ENCODE peak calls at places on chromosomes 7 and 10, in seven cellular contexts. T is cardiac fibroblast, X is A549, L is IMR-90, D is GM23248, Y is ovary, Z is brain microvascular endothelial cell. S is an unnamed sample.

GRCh38 chr7:767941-768729 is 41.1 kb upstream of the PRKAR1B start:
- DNase-seq in T (no peak), X (no peak), L (peak), D (peak), Y (peak), Z (peak), S (no peak)

GRCh38 chr7:47460251-47460989 is 121.5 kb downstream of the TNS3 start:
- DNase-seq in T (no peak), X (no peak), L (no peak), D (peak), Y (no peak), Z (no peak), S (no peak)

GRCh38 chr7:105654994-105655900 is 74.0 kb upstream of the EFCAB10 start:
- DNase-seq in T (peak), X (no peak), L (peak), D (peak), Y (peak), Z (no peak), S (peak)

GRCh38 chr7:64174941-64175340 is 32.1 kb upstream of the ZNF735 start:
- DNase-seq in T (no peak), X (no peak), L (no peak), D (no peak), Y (no peak), Z (no peak), S (no peak)

GRCh38 chr7:134599371-134599770 is 47.3 kb upstream of the BPGM start:
- DNase-seq in T (no peak), X (no peak), L (no peak), D (no peak), Y (no peak), Z (peak), S (no peak)

GRCh38 chr7:41003031-41003925 is 699.6 kb downstream of the INHBA start:
- DNase-seq in T (peak), X (peak), L (peak), D (peak), Y (no peak), Z (peak), S (peak)

GRCh38 chr10:93701903-93702277 is 502 bp downstream of the FRA10AC1 start:
- DNase-seq in T (peak), X (peak), L (peak), D (peak), Y (no peak), Z (peak), S (peak)

GRCh38 chr10:51915031-51915542 is 215.7 kb upstream of the CSTF2T start:
- DNase-seq in T (peak), X (no peak), L (no peak), D (peak), Y (no peak), Z (no peak), S (no peak)

GRCh38 chr7:22185559-22185958 is 171.4 kb downstream of the RAPGEF5 start:
- DNase-seq in T (no peak), X (no peak), L (no peak), D (no peak), Y (no peak), Z (no peak), S (no peak)

GRCh38 chr10:124288928-124289921 is 129.5 kb downstream of the OAT start:
- DNase-seq in T (no peak), X (no peak), L (no peak), D (no peak), Y (no peak), Z (no peak), S (no peak)

GRCh38 chr7:124618871-124619270 is 146.7 kb downstream of the GPR37 start:
- DNase-seq in T (no peak), X (no peak), L (no peak), D (no peak), Y (no peak), Z (no peak), S (no peak)

GRCh38 chr10:124296121-124296812 is 122.5 kb downstream of the OAT start:
- DNase-seq in T (no peak), X (no peak), L (no peak), D (peak), Y (no peak), Z (no peak), S (peak)

GRCh38 chr7:39910108-39910869 is 39.8 kb upstream of the CDK13 start:
- DNase-seq in T (peak), X (no peak), L (peak), D (peak), Y (no peak), Z (peak), S (no peak)

GRCh38 chr10:95907454-95908253 is at the start of gene CC2D2B:
- DNase-seq in T (peak), X (peak), L (peak), D (peak), Y (peak), Z (peak), S (peak)

GRCh38 chr7:18575989-18576572 is 80.5 kb downstream of the HDAC9 start:
- DNase-seq in T (no peak), X (no peak), L (no peak), D (no peak), Y (no peak), Z (no peak), S (no peak)

GRCh38 chr7:153473189-153473588 is 579.0 kb upstream of the DPP6 start:
- DNase-seq in T (no peak), X (no peak), L (no peak), D (no peak), Y (no peak), Z (no peak), S (no peak)

GRCh38 chr10:43803816-43804215 is 155.1 kb upstream of the ZNF32 start:
- DNase-seq in T (no peak), X (no peak), L (no peak), D (no peak), Y (no peak), Z (no peak), S (no peak)

GRCh38 chr10:113326160-113327111 is 226.4 kb upstream of the HABP2 start:
- DNase-seq in T (peak), X (peak), L (peak), D (peak), Y (no peak), Z (peak), S (no peak)

GRCh38 chr7:52018680-52019054 is 702.1 kb upstream of the COBL start:
- DNase-seq in T (no peak), X (no peak), L (no peak), D (no peak), Y (no peak), Z (no peak), S (no peak)

GRCh38 chr10:129601737-129602136 is 134.7 kb downstream of the MGMT start:
- DNase-seq in T (no peak), X (no peak), L (no peak), D (no peak), Y (no peak), Z (no peak), S (no peak)

GRCh38 chr10:95276367-95277200 is 14.2 kb downstream of the PDLIM1 start:
- DNase-seq in T (peak), X (no peak), L (no peak), D (peak), Y (no peak), Z (no peak), S (no peak)

GRCh38 chr10:83539528-83540308 is 599.6 kb upstream of the GHITM start:
- DNase-seq in T (peak), X (no peak), L (no peak), D (no peak), Y (peak), Z (no peak), S (peak)

GRCh38 chr10:77910524-77911145 is 15.9 kb downstream of the DLG5 start:
- DNase-seq in T (no peak), X (no peak), L (no peak), D (no peak), Y (no peak), Z (no peak), S (no peak)

GRCh38 chr7:25124485-25125136 is 449 bp downstream of the CYCS start:
- DNase-seq in T (no peak), X (peak), L (no peak), D (peak), Y (no peak), Z (no peak), S (peak)

GRCh38 chr7:40793132-40793531 is 658.3 kb downstream of the SUGCT start:
- DNase-seq in T (no peak), X (no peak), L (peak), D (peak), Y (no peak), Z (peak), S (no peak)

GRCh38 chr7:145848691-145849090 is 267.9 kb upstream of the CNTNAP2 start:
- DNase-seq in T (no peak), X (peak), L (no peak), D (no peak), Y (no peak), Z (no peak), S (peak)

GRCh38 chr7:30934732-30935568 is 23.3 kb downstream of the AQP1 start:
- DNase-seq in T (no peak), X (no peak), L (no peak), D (no peak), Y (no peak), Z (no peak), S (peak)

GRCh38 chr7:1351881-1352625 is 107.2 kb downstream of the MICALL2 start:
- DNase-seq in T (no peak), X (no peak), L (no peak), D (no peak), Y (no peak), Z (no peak), S (no peak)

GRCh38 chr7:51366930-51367613 is 50.5 kb upstream of the COBL start:
- DNase-seq in T (peak), X (peak), L (peak), D (peak), Y (peak), Z (peak), S (peak)

GRCh38 chr7:32204361-32205018 is 134.3 kb upstream of the PDE1C start:
- DNase-seq in T (peak), X (peak), L (peak), D (peak), Y (peak), Z (peak), S (peak)

GRCh38 chr7:143385891-143386781 is 5.0 kb downstream of the ZYX start:
- DNase-seq in T (peak), X (no peak), L (no peak), D (peak), Y (peak), Z (peak), S (peak)

GRCh38 chr10:109924947-109925620 is 1.8 kb upstream of the XPNPEP1 start:
- DNase-seq in T (no peak), X (no peak), L (no peak), D (no peak), Y (no peak), Z (no peak), S (peak)

GRCh38 chr10:120260446-120260845 is 196.6 kb upstream of the PLPP4 start:
- DNase-seq in T (no peak), X (no peak), L (no peak), D (no peak), Y (no peak), Z (no peak), S (no peak)
- H3K4me3 ChIP-seq in T (no peak), X (no peak), L (no peak), D (no peak), Y (no peak), Z (no peak), S (no peak)

DNA sequence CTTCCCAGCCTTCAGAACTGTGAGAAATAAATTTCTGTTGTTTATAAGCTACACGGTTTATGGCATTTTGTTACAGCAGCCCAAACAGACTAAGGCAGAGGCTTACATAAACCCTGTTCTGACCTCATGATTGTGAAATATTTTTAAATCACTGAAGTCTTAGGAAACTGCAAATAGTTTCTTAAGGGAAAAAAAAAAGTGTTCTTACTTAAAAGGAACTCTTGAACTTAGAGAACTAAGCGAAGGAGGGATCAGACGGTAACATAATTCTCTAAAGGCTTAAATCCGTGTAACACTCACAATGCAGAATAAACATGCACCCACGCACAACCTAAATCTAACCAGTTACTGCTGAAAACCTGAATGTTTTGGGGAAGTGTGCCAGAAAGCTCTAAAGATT is 749.1 kb upstream of the LRRTM3 start:
- DNase-seq in T (peak), X (no peak), L (peak), D (peak), Y (no peak), Z (peak), S (no peak)
- H3K4me3 ChIP-seq in T (no peak), X (no peak), L (no peak), D (no peak), Y (no peak), Z (no peak), S (no peak)

GRCh38 chr7:114785496-114785895 is 136.4 kb upstream of the MDFIC start:
- DNase-seq in T (peak), X (no peak), L (no peak), D (no peak), Y (no peak), Z (no peak), S (no peak)

GRCh38 chr7:114784756-114785155 is 137.1 kb upstream of the MDFIC start:
- DNase-seq in T (no peak), X (no peak), L (no peak), D (no peak), Y (no peak), Z (no peak), S (no peak)

GRCh38 chr7:114784177-114784576 is 137.7 kb upstream of the MDFIC start:
- DNase-seq in T (no peak), X (no peak), L (no peak), D (no peak), Y (no peak), Z (no peak), S (no peak)

GRCh38 chr7:114787556-114787955 is 134.3 kb upstream of the MDFIC start:
- DNase-seq in T (peak), X (no peak), L (no peak), D (no peak), Y (no peak), Z (no peak), S (no peak)

GRCh38 chr7:114786455-114786854 is 135.4 kb upstream of the MDFIC start:
- DNase-seq in T (no peak), X (no peak), L (no peak), D (no peak), Y (no peak), Z (no peak), S (no peak)
- H3K4me3 ChIP-seq in T (no peak), X (no peak), L (no peak), D (no peak), Y (no peak), Z (no peak), S (no peak)

GRCh38 chr7:102111063-102111757 is 175.5 kb upstream of the SH2B2 start:
- DNase-seq in T (peak), X (no peak), L (no peak), D (no peak), Y (no peak), Z (no peak), S (peak)
- H3K4me3 ChIP-seq in T (no peak), X (no peak), L (no peak), D (no peak), Y (no peak), Z (no peak), S (no peak)

DNA sequence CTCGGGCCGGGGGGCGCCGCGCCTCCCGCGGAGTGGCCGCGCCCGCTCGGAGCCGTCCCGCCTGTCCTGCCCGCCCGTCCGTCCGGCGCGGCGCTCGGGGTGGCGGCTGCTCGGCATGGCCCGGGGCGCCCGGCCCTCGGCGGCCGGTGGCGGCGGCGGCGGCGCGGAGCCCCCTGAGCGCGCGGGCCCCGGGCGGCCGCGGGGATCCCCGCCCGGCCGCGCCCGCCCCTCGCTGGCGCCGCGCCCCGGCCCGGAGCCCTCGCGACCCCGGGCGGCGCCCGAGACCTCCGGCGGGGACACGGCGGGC is 373 bp downstream of the SDK1 start:
- DNase-seq in T (no peak), X (no peak), L (no peak), D (peak), Y (no peak), Z (no peak), S (peak)
- H3K4me3 ChIP-seq in T (no peak), X (peak), L (peak), D (no peak), Y (peak), Z (peak), S (peak)

GRCh38 chr10:31944071-31944433 is 15.4 kb upstream of the ARHGAP12 start:
- DNase-seq in T (no peak), X (no peak), L (no peak), D (no peak), Y (no peak), Z (no peak), S (no peak)

GRCh38 chr10:31949266-31949665 is 20.6 kb upstream of the ARHGAP12 start:
- DNase-seq in T (no peak), X (no peak), L (no peak), D (no peak), Y (no peak), Z (no peak), S (no peak)

GRCh38 chr10:31945392-31945791 is 16.8 kb upstream of the ARHGAP12 start:
- DNase-seq in T (no peak), X (no peak), L (no peak), D (no peak), Y (no peak), Z (no peak), S (no peak)

GRCh38 chr10:31947144-31947926 is 18.7 kb upstream of the ARHGAP12 start:
- DNase-seq in T (peak), X (peak), L (peak), D (peak), Y (peak), Z (peak), S (no peak)

DNA sequence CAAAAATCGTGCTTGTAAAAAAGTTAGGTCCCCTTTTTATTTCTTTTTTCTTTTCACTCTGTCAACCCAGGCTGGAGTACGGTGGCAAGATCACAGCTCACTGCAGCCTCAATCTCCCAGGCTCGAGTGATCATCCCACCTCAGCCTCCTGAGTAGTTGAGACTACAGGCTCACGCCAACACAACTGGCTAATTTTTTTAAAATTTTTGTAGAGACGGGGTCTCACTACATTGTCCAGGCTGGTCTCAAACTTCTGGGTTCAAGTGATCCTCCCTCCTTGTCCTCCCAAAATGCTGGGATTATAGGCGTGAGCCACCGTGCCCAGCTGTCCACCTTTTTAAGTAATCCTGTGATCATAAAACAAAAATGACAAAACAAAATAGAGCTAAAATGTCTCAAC is 19.4 kb upstream of the ARHGAP12 start:
- DNase-seq in T (no peak), X (no peak), L (no peak), D (no peak), Y (no peak), Z (no peak), S (no peak)
- H3K4me3 ChIP-seq in T (no peak), X (no peak), L (no peak), D (peak), Y (no peak), Z (no peak), S (no peak)

DNA sequence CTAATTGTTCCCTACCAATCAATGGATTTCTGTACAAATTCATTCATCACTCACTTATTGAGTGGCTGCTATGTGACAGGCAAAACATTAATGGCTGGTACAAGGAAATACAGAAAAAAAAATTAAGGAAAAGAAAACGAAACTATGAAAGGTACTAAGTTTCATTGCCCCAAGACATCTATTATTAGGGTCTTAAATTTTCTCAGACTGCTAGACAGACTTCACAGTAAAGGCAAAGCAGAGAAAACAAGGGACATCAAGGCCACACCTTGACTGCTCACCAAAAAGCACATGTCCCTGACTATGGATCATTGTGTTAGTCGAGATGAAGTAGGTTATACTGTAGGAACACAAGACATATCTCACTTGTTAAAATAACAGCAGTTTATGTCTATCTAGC is 36.5 kb downstream of the DGKI start:
- DNase-seq in T (no peak), X (no peak), L (no peak), D (no peak), Y (no peak), Z (no peak), S (no peak)
- H3K4me3 ChIP-seq in T (no peak), X (no peak), L (no peak), D (no peak), Y (no peak), Z (no peak), S (no peak)

DNA sequence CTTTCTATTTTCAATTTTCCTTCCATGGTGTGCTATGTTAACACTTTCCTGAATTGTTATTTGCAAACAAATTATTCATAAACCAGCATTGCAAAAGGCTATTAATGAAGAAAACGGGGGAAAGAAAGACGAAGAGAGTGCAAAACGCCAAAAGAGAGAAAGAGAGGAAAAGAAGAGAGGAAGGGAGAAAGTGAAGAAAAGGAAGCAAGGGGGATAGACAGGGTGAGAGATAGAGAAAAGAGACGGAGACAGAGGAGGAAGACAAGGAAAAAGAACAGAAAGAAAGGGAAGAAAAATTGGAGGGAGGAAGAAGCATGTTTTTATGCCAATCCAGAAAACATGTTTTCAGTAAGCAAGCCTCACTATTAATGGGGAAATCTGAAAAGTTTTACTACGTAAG is 310.6 kb downstream of the TFEC start:
- DNase-seq in T (no peak), X (no peak), L (no peak), D (no peak), Y (no peak), Z (no peak), S (peak)
- H3K4me3 ChIP-seq in T (no peak), X (no peak), L (no peak), D (no peak), Y (no peak), Z (no peak), S (no peak)

GRCh38 chr7:130906575-130906974 is 172.6 kb upstream of the KLF14 start:
- DNase-seq in T (no peak), X (no peak), L (peak), D (no peak), Y (no peak), Z (no peak), S (no peak)

GRCh38 chr7:130908345-130909160 is 174.5 kb upstream of the KLF14 start:
- DNase-seq in T (no peak), X (no peak), L (peak), D (peak), Y (no peak), Z (no peak), S (no peak)

GRCh38 chr7:130909881-130910672 is 176.1 kb upstream of the KLF14 start:
- DNase-seq in T (peak), X (no peak), L (peak), D (peak), Y (no peak), Z (no peak), S (no peak)

GRCh38 chr7:130909161-130909836 is 175.3 kb upstream of the KLF14 start:
- DNase-seq in T (no peak), X (no peak), L (no peak), D (peak), Y (no peak), Z (no peak), S (no peak)

GRCh38 chr7:130907439-130907838 is 173.4 kb upstream of the KLF14 start:
- DNase-seq in T (no peak), X (no peak), L (no peak), D (no peak), Y (no peak), Z (no peak), S (no peak)
- H3K4me3 ChIP-seq in T (no peak), X (peak), L (peak), D (peak), Y (no peak), Z (no peak), S (no peak)